ENCODE peak calls at places on chromosomes 2 and 18, in four cellular contexts. One of them, this sample, is unnamed.

GRCh38 chr18:28189400-28190239 is 12.7 kb upstream of the CDH2 start:
- DNase-seq in WTC11: peak
- DNase-seq in T-helper 2 cell: no peak
- DNase-seq in hippocampal formation: no peak
- DNase-seq in this sample: no peak

GRCh38 chr2:131835621-131836091 is 308.0 kb downstream of the CCDC74A start:
- DNase-seq in T-helper 2 cell: no peak
- DNase-seq in WTC11: no peak
- DNase-seq in hippocampal formation: no peak
- DNase-seq in this sample: no peak

GRCh38 chr18:29154758-29155725 is 978.1 kb upstream of the CDH2 start:
- DNase-seq in T-helper 2 cell: no peak
- DNase-seq in WTC11: no peak
- DNase-seq in hippocampal formation: no peak
- DNase-seq in this sample: no peak

GRCh38 chr2:121036226-121036692 is 248.7 kb downstream of the TFCP2L1 start:
- DNase-seq in WTC11: no peak
- DNase-seq in T-helper 2 cell: no peak
- DNase-seq in hippocampal formation: no peak
- DNase-seq in this sample: no peak

GRCh38 chr2:239114616-239115265 is 266.9 kb downstream of the TWIST2 start:
- DNase-seq in T-helper 2 cell: no peak
- DNase-seq in WTC11: no peak
- DNase-seq in hippocampal formation: no peak
- DNase-seq in this sample: no peak

GRCh38 chr2:31284107-31284506 is 50.2 kb downstream of the EHD3 start:
- DNase-seq in hippocampal formation: no peak
- DNase-seq in WTC11: no peak
- DNase-seq in T-helper 2 cell: no peak
- DNase-seq in this sample: no peak

GRCh38 chr2:28327963-28328922 is 64.4 kb upstream of the FOSL2 start:
- DNase-seq in hippocampal formation: no peak
- DNase-seq in T-helper 2 cell: no peak
- DNase-seq in WTC11: no peak
- DNase-seq in this sample: no peak

GRCh38 chr18:72075040-72075439 is 469.1 kb downstream of the CBLN2 start:
- DNase-seq in WTC11: no peak
- DNase-seq in T-helper 2 cell: no peak
- DNase-seq in hippocampal formation: no peak
- DNase-seq in this sample: no peak

GRCh38 chr2:52964916-52965530 is 802.6 kb upstream of the CHAC2 start:
- DNase-seq in hippocampal formation: no peak
- DNase-seq in WTC11: no peak
- DNase-seq in T-helper 2 cell: no peak
- DNase-seq in this sample: no peak

GRCh38 chr18:58378411-58378820 is 250.5 kb downstream of the ALPK2 start:
- DNase-seq in WTC11: no peak
- DNase-seq in T-helper 2 cell: no peak
- DNase-seq in hippocampal formation: no peak
- DNase-seq in this sample: no peak

GRCh38 chr2:27069436-27069835 is 2.0 kb downstream of the OST4 start:
- DNase-seq in T-helper 2 cell: no peak
- DNase-seq in hippocampal formation: no peak
- DNase-seq in WTC11: no peak
- DNase-seq in this sample: no peak

GRCh38 chr2:165675551-165675968 is 118.5 kb downstream of the GALNT3 start:
- DNase-seq in hippocampal formation: no peak
- DNase-seq in T-helper 2 cell: no peak
- DNase-seq in WTC11: no peak
- DNase-seq in this sample: no peak

GRCh38 chr2:16101196-16101595 is 160.8 kb downstream of the MYCN start:
- DNase-seq in WTC11: no peak
- DNase-seq in T-helper 2 cell: no peak
- DNase-seq in hippocampal formation: no peak
- DNase-seq in this sample: no peak

GRCh38 chr18:45793295-45793965 is 32.0 kb upstream of the SIGLEC15 start:
- DNase-seq in T-helper 2 cell: no peak
- DNase-seq in hippocampal formation: no peak
- DNase-seq in WTC11: no peak
- DNase-seq in this sample: no peak

GRCh38 chr2:72915907-72916742 is 1.2 kb upstream of the EMX1 start:
- DNase-seq in T-helper 2 cell: no peak
- DNase-seq in hippocampal formation: no peak
- DNase-seq in WTC11: peak
- DNase-seq in this sample: no peak

GRCh38 chr2:172554352-172555271 is 1.3 kb upstream of the PDK1 start:
- DNase-seq in T-helper 2 cell: no peak
- DNase-seq in WTC11: no peak
- DNase-seq in hippocampal formation: no peak
- DNase-seq in this sample: no peak

GRCh38 chr2:37324786-37325624 is at the start of gene PRKD3:
- DNase-seq in WTC11: no peak
- DNase-seq in hippocampal formation: no peak
- DNase-seq in T-helper 2 cell: peak
- DNase-seq in this sample: peak

GRCh38 chr2:51707625-51708024 is 675.7 kb upstream of the NRXN1 start:
- DNase-seq in T-helper 2 cell: no peak
- DNase-seq in hippocampal formation: no peak
- DNase-seq in WTC11: no peak
- DNase-seq in this sample: no peak

GRCh38 chr2:65055427-65056214 is 595 bp upstream of the CEP68 start:
- DNase-seq in T-helper 2 cell: peak
- DNase-seq in WTC11: peak
- DNase-seq in hippocampal formation: no peak
- DNase-seq in this sample: peak

GRCh38 chr2:26911911-26912861 is 58.3 kb upstream of the MAPRE3 start:
- DNase-seq in hippocampal formation: peak
- DNase-seq in T-helper 2 cell: no peak
- DNase-seq in WTC11: peak
- DNase-seq in this sample: no peak

GRCh38 chr18:56314396-56314795 is 324.0 kb downstream of the TXNL1 start:
- DNase-seq in T-helper 2 cell: no peak
- DNase-seq in WTC11: no peak
- DNase-seq in hippocampal formation: peak
- DNase-seq in this sample: no peak

GRCh38 chr2:1588994-1589611 is 155.2 kb downstream of the PXDN start:
- DNase-seq in T-helper 2 cell: no peak
- DNase-seq in WTC11: no peak
- DNase-seq in hippocampal formation: no peak
- DNase-seq in this sample: no peak

GRCh38 chr2:119236796-119237195 is 13.2 kb downstream of the STEAP3 start:
- DNase-seq in WTC11: no peak
- DNase-seq in hippocampal formation: no peak
- DNase-seq in T-helper 2 cell: no peak
- DNase-seq in this sample: no peak

GRCh38 chr2:16861154-16861929 is 195.7 kb upstream of the CYRIA start:
- DNase-seq in hippocampal formation: no peak
- DNase-seq in T-helper 2 cell: no peak
- DNase-seq in WTC11: no peak
- DNase-seq in this sample: no peak

GRCh38 chr2:67565761-67566160 is 168.6 kb downstream of the ETAA1 start:
- DNase-seq in hippocampal formation: no peak
- DNase-seq in T-helper 2 cell: no peak
- DNase-seq in WTC11: no peak
- DNase-seq in this sample: no peak

GRCh38 chr18:41905786-41906527 is 49.1 kb upstream of the PIK3C3 start:
- DNase-seq in WTC11: no peak
- DNase-seq in hippocampal formation: no peak
- DNase-seq in T-helper 2 cell: no peak
- DNase-seq in this sample: no peak

GRCh38 chr2:171013851-171014250 is 84.8 kb downstream of the GORASP2 start:
- DNase-seq in hippocampal formation: no peak
- DNase-seq in WTC11: no peak
- DNase-seq in T-helper 2 cell: no peak
- DNase-seq in this sample: no peak

GRCh38 chr2:20596973-20597867 is 53.7 kb downstream of the HS1BP3 start:
- DNase-seq in WTC11: peak
- DNase-seq in T-helper 2 cell: no peak
- DNase-seq in hippocampal formation: no peak
- DNase-seq in this sample: no peak

GRCh38 chr2:28649481-28650260 is 102.0 kb upstream of the PPP1CB start:
- DNase-seq in WTC11: no peak
- DNase-seq in T-helper 2 cell: peak
- DNase-seq in hippocampal formation: no peak
- DNase-seq in this sample: no peak

GRCh38 chr2:207901401-207901800 is 123.9 kb downstream of the PLEKHM3 start:
- DNase-seq in WTC11: no peak
- DNase-seq in hippocampal formation: no peak
- DNase-seq in T-helper 2 cell: no peak
- DNase-seq in this sample: no peak

GRCh38 chr18:54924948-54925347 is 34.3 kb downstream of the CCDC68 start:
- DNase-seq in T-helper 2 cell: no peak
- DNase-seq in hippocampal formation: no peak
- DNase-seq in WTC11: no peak
- DNase-seq in this sample: no peak

GRCh38 chr2:144950874-144951560 is 431.1 kb upstream of the ZEB2 start:
- DNase-seq in WTC11: no peak
- DNase-seq in T-helper 2 cell: no peak
- DNase-seq in hippocampal formation: no peak
- DNase-seq in this sample: no peak

GRCh38 chr2:231707625-231708049 is 688 bp upstream of the PTMA start:
- DNase-seq in T-helper 2 cell: no peak
- DNase-seq in WTC11: peak
- DNase-seq in hippocampal formation: no peak
- DNase-seq in this sample: no peak

GRCh38 chr18:12293831-12294230 is 14.2 kb upstream of the TUBB6 start:
- DNase-seq in T-helper 2 cell: no peak
- DNase-seq in hippocampal formation: no peak
- DNase-seq in WTC11: no peak
- DNase-seq in this sample: no peak

This sample was measured in T-cell.